ENCODE peak calls at places on chromosomes 5 and 9, in six cellular contexts. W is HCT116, U is glutamatergic neuron, H is tibial nerve, S is GM06990, A is stomach. J is an unnamed sample.

GRCh38 chr5:54178991-54179390 is 131.4 kb downstream of the ARL15 start:
- DNase-seq in W (no peak), U (no peak), H (no peak), S (no peak), A (no peak), J (no peak)

GRCh38 chr5:71905804-71906711 is 187.0 kb downstream of the CARTPT start:
- DNase-seq in W (no peak), U (peak; percentile 38), H (no peak), S (no peak), A (no peak), J (no peak)

GRCh38 chr5:138212828-138213160 is 329 bp downstream of the CDC23 start:
- DNase-seq in W (no peak), U (no peak), H (no peak), S (no peak), A (no peak), J (no peak)

GRCh38 chr9:111094433-111095421 is 56.5 kb upstream of the LPAR1 start:
- DNase-seq in W (no peak), U (no peak), H (no peak), S (no peak), A (no peak), J (no peak)

GRCh38 chr9:79551999-79552398 is 19.8 kb upstream of the TLE4 start:
- DNase-seq in W (no peak), U (no peak), H (no peak), S (no peak), A (no peak), J (no peak)

GRCh38 chr5:151264113-151264512 is 11.1 kb downstream of the GM2A start:
- DNase-seq in W (no peak), U (no peak), H (no peak), S (no peak), A (no peak), J (no peak)

GRCh38 chr5:170431571-170431970 is 42.4 kb upstream of the KCNMB1 start:
- DNase-seq in W (no peak), U (no peak), H (no peak), S (no peak), A (no peak), J (no peak)

GRCh38 chr9:6590772-6591384 is 54.7 kb downstream of the GLDC start:
- DNase-seq in W (peak; percentile 51), U (no peak), H (no peak), S (no peak), A (no peak), J (no peak)

GRCh38 chr9:133512253-133513213 is 12.2 kb downstream of the MYMK start:
- DNase-seq in W (no peak), U (no peak), H (no peak), S (no peak), A (no peak), J (no peak)

GRCh38 chr5:16889972-16890519 is 46.0 kb downstream of the MYO10 start:
- DNase-seq in W (no peak), U (no peak), H (no peak), S (no peak), A (no peak), J (no peak)

GRCh38 chr9:624935-625505 is 216.5 kb upstream of the DMRT1 start:
- DNase-seq in W (no peak), U (no peak), H (no peak), S (no peak), A (no peak), J (no peak)

GRCh38 chr9:108854641-108855528 is 901 bp downstream of the ACTL7B start:
- DNase-seq in W (no peak), U (no peak), H (no peak), S (no peak), A (no peak), J (no peak)

GRCh38 chr5:133047404-133047803 is 4.4 kb upstream of the HSPA4 start:
- DNase-seq in W (no peak), U (no peak), H (no peak), S (no peak), A (no peak), J (no peak)

GRCh38 chr5:133041157-133041784 is 10.5 kb upstream of the HSPA4 start:
- DNase-seq in W (no peak), U (no peak), H (no peak), S (no peak), A (no peak), J (no peak)

DNA sequence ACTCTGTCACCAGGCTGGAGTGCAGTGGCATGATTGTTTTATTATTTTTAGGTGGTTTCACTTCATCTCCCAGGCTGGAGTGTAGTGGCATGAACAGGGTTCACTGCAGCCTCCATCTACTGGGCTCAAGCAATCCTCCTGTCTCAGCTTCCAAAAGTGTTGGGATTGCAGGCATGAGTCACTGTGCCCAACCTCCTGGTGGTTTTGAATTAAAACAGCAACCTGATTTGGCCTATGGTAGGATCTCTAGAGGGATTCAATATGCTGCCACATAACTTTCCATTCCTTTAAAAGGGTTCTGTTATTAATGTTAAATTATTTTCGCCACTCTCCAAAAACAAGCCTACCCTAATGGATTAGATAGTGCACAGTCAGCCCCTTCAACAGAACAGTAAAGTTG is 9.9 kb upstream of the HSPA4 start:
- DNase-seq in W (no peak), U (no peak), H (no peak), S (no peak), A (no peak), J (no peak)
- TF ChIP-seq CTCF in W (no peak), U (no peak), H (no peak), S (no peak), A (no peak), J (no peak)

GRCh38 chr9:93036887-93037475 is 21.5 kb upstream of the SUSD3 start:
- DNase-seq in W (no peak), U (no peak), H (no peak), S (no peak), A (no peak), J (no peak)
- TF ChIP-seq CTCF in W (no peak), U (peak; percentile 28), H (no peak), S (no peak), A (no peak), J (no peak)

GRCh38 chr5:76209297-76209696 is 126.1 kb downstream of the SV2C start:
- DNase-seq in W (no peak), U (no peak), H (no peak), S (no peak), A (no peak), J (no peak)
- TF ChIP-seq CTCF in W (peak; percentile 33), U (peak; percentile 53), H (no peak), S (peak; percentile 3), A (no peak), J (peak; percentile 64)

DNA sequence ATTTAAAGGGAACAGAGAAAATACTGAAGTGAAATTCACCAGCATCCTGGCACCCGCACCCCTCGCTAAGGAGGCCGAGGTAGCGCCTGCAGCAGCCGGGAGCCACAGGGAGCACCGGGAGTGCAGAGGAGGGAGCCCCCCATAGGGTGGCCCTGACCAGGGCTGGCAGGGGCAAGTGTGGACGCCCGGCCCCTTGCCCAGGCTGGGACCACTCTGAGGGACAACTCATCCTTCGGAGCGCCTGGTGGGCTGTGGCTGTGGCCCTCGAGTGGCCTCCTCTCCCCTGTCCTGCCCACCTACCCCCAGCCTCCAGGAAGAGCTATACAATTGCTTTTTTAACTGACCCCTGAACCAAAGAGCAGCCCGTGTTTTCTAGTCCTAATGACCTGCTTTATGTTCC is 47.0 kb downstream of the PLEKHG4B start:
- DNase-seq in W (no peak), U (no peak), H (no peak), S (no peak), A (no peak), J (no peak)
- TF ChIP-seq CTCF in W (no peak), U (no peak), H (no peak), S (no peak), A (no peak), J (no peak)

DNA sequence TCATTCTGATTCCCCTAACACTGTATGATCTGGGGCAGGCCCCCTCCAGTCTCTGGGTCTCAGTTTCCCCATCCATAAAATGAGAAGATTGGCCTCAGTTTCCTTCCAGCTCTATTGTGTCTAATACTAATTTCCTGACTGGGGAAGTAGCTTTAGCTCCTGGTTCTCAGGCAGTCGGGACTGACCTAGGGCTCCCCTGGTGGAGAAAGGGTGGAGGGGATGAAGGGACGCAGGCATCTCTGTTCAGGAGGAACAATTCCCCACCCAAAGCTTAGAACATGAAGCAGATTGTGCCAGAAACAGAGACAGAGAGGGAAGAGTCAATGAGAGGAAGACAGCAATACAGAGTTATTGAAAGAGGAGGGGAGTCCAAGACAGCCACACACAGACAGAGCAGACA is 14.2 kb upstream of the PTGS1 start:
- DNase-seq in W (no peak), U (no peak), H (no peak), S (no peak), A (no peak), J (peak; percentile 37)
- TF ChIP-seq CTCF in W (peak; percentile 62), U (peak; percentile 39), H (no peak), S (peak; percentile 30), A (no peak), J (no peak)

GRCh38 chr5:69414885-69415583 is at the start of gene MARVELD2:
- DNase-seq in W (peak; percentile 77), U (peak; percentile 57), H (peak; percentile 34), S (peak; percentile 68), A (peak; percentile 96), J (peak; percentile 78)
- TF ChIP-seq CTCF in W (peak; percentile 50), U (no peak), H (no peak), S (peak; percentile 38), A (peak; percentile 42), J (no peak)

GRCh38 chr9:112332272-112332671 is 1.1 kb downstream of the PTBP3 start:
- DNase-seq in W (no peak), U (no peak), H (no peak), S (no peak), A (no peak), J (no peak)

GRCh38 chr9:112333639-112334318 is 360 bp upstream of the PTBP3 start:
- DNase-seq in W (peak; percentile 87), U (peak; percentile 96), H (peak; percentile 87), S (peak; percentile 98), A (peak; percentile 98), J (peak; percentile 99)

GRCh38 chr9:112332977-112333638 is at the start of gene PTBP3:
- DNase-seq in W (no peak), U (peak; percentile 81), H (peak; percentile 55), S (peak; percentile 93), A (peak; percentile 89), J (peak; percentile 78)

GRCh38 chr9:112331676-112331955 is 1.8 kb downstream of the PTBP3 start:
- DNase-seq in W (no peak), U (no peak), H (no peak), S (no peak), A (no peak), J (no peak)

GRCh38 chr9:112332674-112332976 is 794 bp downstream of the PTBP3 start:
- DNase-seq in W (no peak), U (no peak), H (no peak), S (no peak), A (no peak), J (no peak)
- TF ChIP-seq CTCF in W (no peak), U (no peak), H (no peak), S (no peak), A (no peak), J (no peak)

GRCh38 chr9:19517202-19517942 is 108.6 kb downstream of the ACER2 start:
- DNase-seq in W (no peak), U (peak; percentile 40), H (no peak), S (no peak), A (no peak), J (peak; percentile 58)
- TF ChIP-seq CTCF in W (peak; percentile 64), U (peak; percentile 46), H (no peak), S (peak; percentile 62), A (no peak), J (peak; percentile 43)

J was measured in endothelial cell.